ENCODE peak calls at places on chromosome 20, in five cellular contexts. M is neuronal stem cell, E is mesenchymal stem cell, J is H9, F is H1. R is an unnamed sample.

GRCh38 chr20:44780226-44780625 is 30.1 kb downstream of the RIMS4 start:
- DNase-seq in M (peak), E (peak), J (peak), F (no peak), R (peak)

GRCh38 chr20:61257596-61257995 is 5.5 kb downstream of the CDH4 start:
- DNase-seq in M (no peak), E (no peak), J (no peak), F (no peak), R (no peak)

GRCh38 chr20:31595654-31596411 is 9.3 kb upstream of the ID1 start:
- DNase-seq in M (no peak), E (peak), J (peak), F (peak), R (peak)

GRCh38 chr20:1177680-1178079 is 7.1 kb downstream of the TMEM74B start:
- DNase-seq in M (no peak), E (peak), J (peak), F (peak), R (no peak)

GRCh38 chr20:50242863-50243609 is 52.4 kb downstream of the CEBPB start:
- DNase-seq in M (no peak), E (no peak), J (no peak), F (no peak), R (no peak)

GRCh38 chr20:10337291-10337690 is 96.7 kb downstream of the MKKS start:
- DNase-seq in M (no peak), E (no peak), J (no peak), F (no peak), R (no peak)

GRCh38 chr20:10786678-10787077 is 112.9 kb upstream of the JAG1 start:
- DNase-seq in M (no peak), E (no peak), J (no peak), F (no peak), R (no peak)

GRCh38 chr20:47723322-47723721 is 62.0 kb downstream of the SULF2 start:
- DNase-seq in M (no peak), E (no peak), J (no peak), F (no peak), R (no peak)

GRCh38 chr20:50506270-50506579 is 4.0 kb upstream of the PTPN1 start:
- DNase-seq in M (no peak), E (no peak), J (no peak), F (no peak), R (no peak)

GRCh38 chr20:50715694-50716093 is 15.7 kb upstream of the PARD6B start:
- DNase-seq in M (no peak), E (no peak), J (no peak), F (no peak), R (peak)

GRCh38 chr20:32130965-32131364 is 21.5 kb downstream of the TM9SF4 start:
- DNase-seq in M (no peak), E (no peak), J (no peak), F (no peak), R (no peak)

GRCh38 chr20:18590163-18590562 is 2.3 kb downstream of the DTD1 start:
- DNase-seq in M (no peak), E (peak), J (no peak), F (no peak), R (no peak)

GRCh38 chr20:10971096-10971495 is 297.3 kb upstream of the JAG1 start:
- DNase-seq in M (no peak), E (no peak), J (no peak), F (no peak), R (no peak)

GRCh38 chr20:44219287-44219686 is 8.7 kb upstream of the OSER1 start:
- DNase-seq in M (no peak), E (no peak), J (no peak), F (no peak), R (no peak)

GRCh38 chr20:61737346-61737745 is 328.3 kb downstream of the TAF4 start:
- DNase-seq in M (no peak), E (no peak), J (no peak), F (no peak), R (no peak)

GRCh38 chr20:40960521-40960956 is 68.1 kb upstream of the TOP1 start:
- DNase-seq in M (no peak), E (no peak), J (peak), F (no peak), R (no peak)

GRCh38 chr20:2172305-2173175 is 70.9 kb downstream of the STK35 start:
- DNase-seq in M (peak), E (peak), J (peak), F (no peak), R (no peak)

GRCh38 chr20:63090682-63091571 is 84.2 kb upstream of the BHLHE23 start:
- DNase-seq in M (no peak), E (no peak), J (peak), F (no peak), R (no peak)

GRCh38 chr20:31547017-31547675 is 32.9 kb downstream of the HM13 start:
- DNase-seq in M (peak), E (peak), J (peak), F (no peak), R (peak)

GRCh38 chr20:42260216-42260615 is 642.0 kb upstream of the CHD6 start:
- DNase-seq in M (no peak), E (no peak), J (no peak), F (no peak), R (no peak)

GRCh38 chr20:6660441-6660840 is 107.0 kb upstream of the BMP2 start:
- DNase-seq in M (no peak), E (no peak), J (no peak), F (no peak), R (no peak)

GRCh38 chr20:8331740-8332412 is 199.8 kb downstream of the PLCB1 start:
- DNase-seq in M (no peak), E (peak), J (no peak), F (no peak), R (no peak)

GRCh38 chr20:57210054-57210910 is 56.2 kb downstream of the BMP7 start:
- DNase-seq in M (no peak), E (no peak), J (no peak), F (no peak), R (no peak)
- H2BK12ac ChIP-seq in M (no peak), E (no peak), J (no peak), F (no peak), R (peak)

GRCh38 chr20:59181936-59182335 is 18.3 kb downstream of the ZNF831 start:
- DNase-seq in M (no peak), E (no peak), J (no peak), F (no peak), R (no peak)

GRCh38 chr20:59185809-59186208 is 22.2 kb downstream of the ZNF831 start:
- DNase-seq in M (peak), E (no peak), J (no peak), F (no peak), R (no peak)

GRCh38 chr20:59183751-59184150 is 20.1 kb downstream of the ZNF831 start:
- DNase-seq in M (no peak), E (no peak), J (no peak), F (no peak), R (no peak)

GRCh38 chr20:59182401-59183044 is 18.9 kb downstream of the ZNF831 start:
- DNase-seq in M (no peak), E (no peak), J (no peak), F (no peak), R (no peak)

DNA sequence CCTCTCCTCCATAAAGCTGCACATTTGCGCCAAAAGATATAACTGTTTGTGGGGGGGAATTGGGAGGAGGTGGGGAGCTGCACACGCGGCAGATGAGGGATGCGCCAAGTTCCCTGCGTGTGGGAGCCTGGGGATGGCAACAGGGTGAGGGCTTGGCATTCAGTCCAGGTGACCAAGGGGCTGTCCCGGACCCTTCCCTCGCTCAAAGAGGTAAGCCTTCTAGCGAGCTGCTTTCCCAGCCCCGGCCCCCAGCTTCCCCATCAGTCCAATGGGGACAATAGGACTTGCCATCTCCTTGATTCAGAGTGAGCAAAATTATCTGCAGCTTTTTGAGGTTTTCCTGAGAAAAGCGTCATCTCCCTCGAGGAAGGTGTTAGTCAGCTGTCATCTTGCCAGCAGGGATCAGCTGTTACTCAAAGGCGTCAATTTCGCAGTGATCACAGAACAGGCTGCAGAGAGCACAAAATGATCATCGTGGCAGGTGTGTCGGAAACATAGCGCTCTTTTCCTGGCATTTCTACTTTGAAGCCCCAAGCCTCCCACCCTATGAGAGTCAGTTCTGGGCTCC is 21.3 kb downstream of the ZNF831 start:
- DNase-seq in M (no peak), E (no peak), J (no peak), F (no peak), R (no peak)
- H2BK12ac ChIP-seq in M (no peak), E (no peak), J (no peak), F (no peak), R (no peak)

GRCh38 chr20:35298264-35298663 is 6.0 kb upstream of the FAM83C start:
- DNase-seq in M (no peak), E (no peak), J (no peak), F (no peak), R (no peak)
- H2BK12ac ChIP-seq in M (no peak), E (no peak), J (no peak), F (no peak), R (no peak)

GRCh38 chr20:16459019-16459700 is 114.1 kb downstream of the KIF16B start:
- DNase-seq in M (no peak), E (peak), J (no peak), F (no peak), R (no peak)

GRCh38 chr20:16451970-16452369 is 121.3 kb downstream of the KIF16B start:
- DNase-seq in M (no peak), E (no peak), J (no peak), F (no peak), R (no peak)

GRCh38 chr20:16455296-16455695 is 118.0 kb downstream of the KIF16B start:
- DNase-seq in M (no peak), E (no peak), J (no peak), F (no peak), R (no peak)
- H2BK12ac ChIP-seq in M (no peak), E (no peak), J (no peak), F (no peak), R (no peak)

DNA sequence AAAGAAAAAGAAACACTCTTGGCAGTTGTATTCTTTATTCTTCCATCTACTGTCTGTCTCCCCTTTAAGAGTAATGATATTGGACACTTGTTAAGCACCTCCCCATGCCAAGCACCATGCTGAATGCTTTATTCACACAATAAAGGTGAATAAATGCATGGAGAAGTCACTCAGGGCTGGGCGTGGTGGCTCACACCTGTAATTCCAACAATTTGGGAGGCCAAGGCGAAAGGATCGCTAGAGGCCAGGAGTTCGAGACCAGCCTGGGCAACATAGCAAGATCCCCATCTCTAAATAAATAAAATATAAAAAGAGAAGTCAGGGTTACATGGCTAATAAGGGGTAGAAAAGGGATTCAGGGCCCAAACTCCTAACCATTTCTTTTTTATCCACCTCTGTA is 32.1 kb downstream of the CEP250 start:
- DNase-seq in M (no peak), E (no peak), J (no peak), F (no peak), R (no peak)
- H2BK12ac ChIP-seq in M (no peak), E (no peak), J (no peak), F (no peak), R (no peak)

GRCh38 chr20:20827992-20828597 is 115.7 kb upstream of the RALGAPA2 start:
- DNase-seq in M (no peak), E (no peak), J (no peak), F (no peak), R (no peak)

GRCh38 chr20:20832715-20833114 is 120.3 kb upstream of the RALGAPA2 start:
- DNase-seq in M (no peak), E (no peak), J (no peak), F (no peak), R (no peak)

GRCh38 chr20:20835897-20836296 is 123.5 kb upstream of the RALGAPA2 start:
- DNase-seq in M (no peak), E (no peak), J (no peak), F (no peak), R (no peak)

GRCh38 chr20:20829694-20830093 is 117.2 kb upstream of the RALGAPA2 start:
- DNase-seq in M (no peak), E (no peak), J (no peak), F (no peak), R (no peak)

GRCh38 chr20:20831794-20832193 is 119.3 kb upstream of the RALGAPA2 start:
- DNase-seq in M (no peak), E (no peak), J (no peak), F (no peak), R (no peak)
- H2BK12ac ChIP-seq in M (no peak), E (no peak), J (no peak), F (no peak), R (no peak)

GRCh38 chr20:22861990-22862389 is 173.1 kb upstream of the SSTR4 start:
- DNase-seq in M (no peak), E (no peak), J (no peak), F (no peak), R (no peak)
- H2BK12ac ChIP-seq in M (no peak), E (no peak), J (no peak), F (no peak), R (no peak)

DNA sequence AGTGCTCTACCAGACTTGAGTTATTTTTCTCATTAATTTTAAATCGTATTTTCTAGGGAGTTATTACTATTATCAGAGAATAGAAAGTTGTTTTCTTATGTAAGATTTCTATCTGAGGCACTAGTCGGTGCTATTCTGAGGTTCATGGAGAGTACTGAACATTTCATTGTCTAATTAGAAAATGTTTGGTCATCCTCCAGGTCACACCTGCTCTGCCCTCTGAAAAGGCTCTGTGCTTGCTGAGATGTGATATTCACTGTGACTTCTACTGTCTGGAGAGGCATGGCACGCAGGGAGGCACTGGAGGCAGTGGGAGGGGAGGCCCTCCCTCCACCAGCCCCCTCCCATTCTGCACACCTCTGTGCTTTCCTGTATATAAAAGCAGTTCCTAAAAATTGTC is 3.0 kb downstream of the SYNDIG1 start:
- DNase-seq in M (no peak), E (no peak), J (no peak), F (no peak), R (no peak)
- H2BK12ac ChIP-seq in M (no peak), E (no peak), J (no peak), F (no peak), R (no peak)

DNA sequence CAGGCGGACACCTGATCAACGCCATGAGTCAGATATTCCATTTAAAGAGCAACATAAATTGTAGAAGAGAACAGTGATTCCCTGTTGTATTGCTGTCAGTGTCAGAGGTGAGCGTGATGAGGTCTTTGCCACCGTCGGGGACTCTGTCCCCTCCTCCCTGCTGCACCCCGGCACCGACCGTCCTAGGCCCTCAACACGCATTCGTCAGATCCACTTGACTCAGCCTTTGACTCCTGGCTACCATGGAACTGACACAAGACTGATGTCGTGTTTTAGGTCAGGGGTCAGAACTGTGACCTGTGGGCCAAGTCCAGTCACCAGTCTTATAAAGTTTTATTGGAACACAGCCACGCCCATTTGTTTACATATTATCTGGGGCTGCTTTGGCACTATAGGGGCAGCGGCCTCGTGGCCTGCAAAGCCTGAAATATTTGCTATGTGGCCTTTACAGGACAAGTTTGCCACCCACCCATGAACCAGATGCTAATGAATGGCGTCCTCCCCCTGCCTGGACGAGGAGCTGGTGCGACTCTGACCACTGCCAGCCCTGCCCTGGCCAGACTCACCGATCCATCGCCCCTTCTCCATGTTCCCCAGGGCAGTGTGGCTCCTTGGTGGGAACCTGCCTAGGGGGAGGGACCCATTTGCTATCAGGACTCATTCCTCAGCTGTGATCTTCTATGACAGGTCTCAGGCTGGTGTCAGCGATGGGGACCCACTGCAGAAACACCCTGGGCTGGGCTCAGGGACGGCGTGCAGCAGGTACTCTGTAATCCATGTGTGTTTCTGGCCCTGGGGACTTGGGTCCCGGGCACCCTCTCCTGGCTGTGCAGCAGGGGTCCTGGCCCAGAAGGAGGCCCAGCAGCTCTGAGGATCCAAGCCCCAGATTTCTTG is 37.5 kb upstream of the PHACTR3 start:
- DNase-seq in M (no peak), E (no peak), J (no peak), F (no peak), R (no peak)
- H2BK12ac ChIP-seq in M (no peak), E (no peak), J (no peak), F (no peak), R (no peak)

GRCh38 chr20:20395856-20396600 is 28.1 kb downstream of the INSM1 start:
- DNase-seq in M (peak), E (no peak), J (peak), F (no peak), R (no peak)

GRCh38 chr20:20393770-20394169 is 25.9 kb downstream of the INSM1 start:
- DNase-seq in M (no peak), E (peak), J (no peak), F (no peak), R (no peak)

GRCh38 chr20:20399705-20400104 is 31.8 kb downstream of the INSM1 start:
- DNase-seq in M (no peak), E (no peak), J (no peak), F (no peak), R (no peak)

GRCh38 chr20:20395087-20395486 is 27.2 kb downstream of the INSM1 start:
- DNase-seq in M (no peak), E (no peak), J (no peak), F (no peak), R (no peak)

DNA sequence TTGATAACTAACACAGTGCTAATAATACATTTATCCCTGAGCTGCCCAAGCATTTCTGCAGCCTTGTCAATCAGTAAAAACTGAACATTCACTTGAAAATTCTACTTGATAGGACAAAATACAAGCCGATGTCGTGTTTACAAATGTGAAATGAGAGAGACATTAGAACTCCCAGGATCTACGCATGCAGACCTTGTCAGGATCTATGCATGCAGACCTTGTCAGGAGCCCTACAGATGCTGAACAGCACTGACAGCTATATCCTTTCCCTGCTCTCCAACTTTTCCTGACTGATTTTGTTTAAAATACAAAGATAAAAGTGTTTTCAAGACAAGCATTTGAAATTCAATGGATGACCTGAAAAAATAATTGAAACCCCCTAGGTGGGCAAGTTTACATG is 28.9 kb downstream of the INSM1 start:
- DNase-seq in M (no peak), E (no peak), J (no peak), F (no peak), R (no peak)
- H2BK12ac ChIP-seq in M (no peak), E (no peak), J (no peak), F (no peak), R (no peak)